ENCODE peak calls at places on chromosomes 13 and 19, in five cellular contexts. H, S, V, Q and R are unnamed samples.

GRCh38 chr13:91745962-91746361 is 347.5 kb downstream of the GPC5 start:
- ATAC-seq in H (no peak), S (no peak), V (no peak), Q (no peak), R (no peak)

GRCh38 chr19:40272261-40272660 is 12.9 kb downstream of the AKT2 start:
- ATAC-seq in H (no peak), S (no peak), V (no peak), Q (no peak), R (no peak)

GRCh38 chr19:6821639-6822310 is 49.3 kb downstream of the VAV1 start:
- ATAC-seq in H (no peak), S (no peak), V (no peak), Q (no peak), R (no peak)

GRCh38 chr19:54133957-54134590 is 3.5 kb upstream of the CNOT3 start:
- ATAC-seq in H (no peak), S (no peak), V (no peak), Q (no peak), R (no peak)

GRCh38 chr13:114037674-114038073 is 63.8 kb upstream of the C13orf46 start:
- ATAC-seq in H (no peak), S (no peak), V (no peak), Q (no peak), R (no peak)

GRCh38 chr13:92843549-92843948 is 383.1 kb upstream of the GPC6 start:
- ATAC-seq in H (no peak), S (no peak), V (peak), Q (peak), R (no peak)

GRCh38 chr19:17671906-17672305 is 16.2 kb downstream of the UNC13A start:
- ATAC-seq in H (peak), S (peak), V (no peak), Q (peak), R (no peak)

GRCh38 chr13:74027161-74027779 is 106.9 kb downstream of the KLF12 start:
- ATAC-seq in H (no peak), S (no peak), V (no peak), Q (peak), R (no peak)

GRCh38 chr13:38902551-38902950 is 88.1 kb downstream of the STOML3 start:
- ATAC-seq in H (no peak), S (no peak), V (no peak), Q (no peak), R (no peak)

GRCh38 chr13:110228936-110229904 is 77.7 kb downstream of the COL4A1 start:
- ATAC-seq in H (no peak), S (no peak), V (no peak), Q (no peak), R (no peak)

GRCh38 chr19:51926426-51926783 is 867 bp upstream of the ZNF613 start:
- ATAC-seq in H (no peak), S (no peak), V (no peak), Q (no peak), R (no peak)

GRCh38 chr13:61276401-61276800 is 139.2 kb downstream of the PCDH20 start:
- ATAC-seq in H (no peak), S (no peak), V (no peak), Q (no peak), R (no peak)

GRCh38 chr13:110126391-110126961 is 180.5 kb downstream of the COL4A1 start:
- ATAC-seq in H (no peak), S (peak), V (peak), Q (peak), R (peak)

GRCh38 chr13:42992585-42993122 is 613 bp upstream of the EPSTI1 start:
- ATAC-seq in H (no peak), S (peak), V (peak), Q (peak), R (peak)

GRCh38 chr19:2199215-2199614 is 35.5 kb downstream of the DOT1L start:
- ATAC-seq in H (peak), S (no peak), V (no peak), Q (peak), R (no peak)

GRCh38 chr13:48504606-48505369 is 28.1 kb downstream of the RCBTB2 start:
- ATAC-seq in H (peak), S (no peak), V (no peak), Q (peak), R (no peak)

GRCh38 chr13:67574320-67575233 is 344.4 kb upstream of the PCDH9 start:
- ATAC-seq in H (no peak), S (no peak), V (no peak), Q (no peak), R (no peak)

GRCh38 chr13:61414686-61415664 is 674 bp downstream of the PCDH20 start:
- ATAC-seq in H (no peak), S (peak), V (peak), Q (no peak), R (peak)

GRCh38 chr19:44943801-44944249 is 1.8 kb downstream of the APOC4 start:
- ATAC-seq in H (peak), S (peak), V (no peak), Q (peak), R (peak)

GRCh38 chr19:6074709-6075403 is 35.4 kb downstream of the RFX2 start:
- ATAC-seq in H (peak), S (no peak), V (no peak), Q (no peak), R (no peak)

GRCh38 chr13:32627793-32628192 is 41.5 kb downstream of the PDS5B start:
- ATAC-seq in H (no peak), S (peak), V (no peak), Q (no peak), R (no peak)

GRCh38 chr13:80900557-80900956 is 559.6 kb upstream of the SPRY2 start:
- ATAC-seq in H (no peak), S (no peak), V (no peak), Q (no peak), R (no peak)

GRCh38 chr19:4181053-4181508 is 1.3 kb downstream of the SIRT6 start:
- ATAC-seq in H (peak), S (no peak), V (no peak), Q (peak), R (no peak)

GRCh38 chr19:4184718-4185352 is 2.3 kb downstream of the ANKRD24 start:
- ATAC-seq in H (no peak), S (no peak), V (no peak), Q (no peak), R (no peak)

GRCh38 chr19:4183967-4184717 is 1.7 kb downstream of the ANKRD24 start:
- ATAC-seq in H (no peak), S (no peak), V (no peak), Q (no peak), R (no peak)

GRCh38 chr19:4185413-4186086 is 3.1 kb downstream of the ANKRD24 start:
- ATAC-seq in H (no peak), S (no peak), V (no peak), Q (no peak), R (no peak)

GRCh38 chr19:4182082-4182926 is at the start of the genes ANKRD24 and SIRT6:
- ATAC-seq in H (peak), S (peak), V (peak), Q (peak), R (peak)
- TF ChIP-seq POLR2A in H (peak), S (peak), V (peak), Q (peak), R (peak)

GRCh38 chr13:100588350-100589177 is at the start of gene GGACT:
- ATAC-seq in H (peak), S (peak), V (peak), Q (peak), R (peak)
- TF ChIP-seq POLR2A in H (peak), S (peak), V (peak), Q (peak), R (no peak)

GRCh38 chr19:4908311-4908710 is 990 bp upstream of the UHRF1 start:
- ATAC-seq in H (no peak), S (no peak), V (no peak), Q (no peak), R (no peak)

GRCh38 chr19:4908781-4909171 is 525 bp upstream of the UHRF1 start:
- ATAC-seq in H (no peak), S (no peak), V (no peak), Q (no peak), R (no peak)

GRCh38 chr19:4909897-4910593 is 744 bp downstream of the UHRF1 start:
- ATAC-seq in H (peak), S (peak), V (peak), Q (peak), R (peak)

GRCh38 chr19:4910594-4911273 is 1.4 kb downstream of the UHRF1 start:
- ATAC-seq in H (no peak), S (no peak), V (no peak), Q (peak), R (no peak)

GRCh38 chr19:4909172-4909896 is at the start of gene UHRF1:
- ATAC-seq in H (peak), S (no peak), V (no peak), Q (peak), R (peak)
- TF ChIP-seq POLR2A in H (peak), S (no peak), V (no peak), Q (peak), R (no peak)

GRCh38 chr19:43672061-43672679 is 2.2 kb upstream of the PLAUR start:
- ATAC-seq in H (no peak), S (no peak), V (no peak), Q (no peak), R (no peak)

GRCh38 chr19:43673702-43674629 is 4.0 kb upstream of the PLAUR start:
- ATAC-seq in H (no peak), S (peak), V (no peak), Q (no peak), R (no peak)

GRCh38 chr19:43664008-43664407 is 6.0 kb downstream of the PLAUR start:
- ATAC-seq in H (no peak), S (no peak), V (no peak), Q (no peak), R (no peak)

GRCh38 chr19:43667524-43668405 is 2.2 kb downstream of the PLAUR start:
- ATAC-seq in H (peak), S (no peak), V (no peak), Q (no peak), R (no peak)

GRCh38 chr19:43668406-43669158 is 1.4 kb downstream of the PLAUR start:
- ATAC-seq in H (peak), S (peak), V (peak), Q (peak), R (peak)
- TF ChIP-seq POLR2A in H (peak), S (peak), V (peak), Q (no peak), R (peak)

GRCh38 chr19:34961775-34962174 is 2.3 kb downstream of the ZNF792 start:
- ATAC-seq in H (no peak), S (no peak), V (no peak), Q (no peak), R (no peak)

GRCh38 chr19:34964598-34964997 is 569 bp upstream of the ZNF792 start:
- ATAC-seq in H (no peak), S (no peak), V (no peak), Q (no peak), R (no peak)

GRCh38 chr19:34962281-34962944 is 1.6 kb downstream of the ZNF792 start:
- ATAC-seq in H (peak), S (peak), V (peak), Q (peak), R (no peak)

GRCh38 chr19:34962945-34963530 is 991 bp downstream of the ZNF792 start:
- ATAC-seq in H (peak), S (peak), V (peak), Q (peak), R (no peak)

DNA sequence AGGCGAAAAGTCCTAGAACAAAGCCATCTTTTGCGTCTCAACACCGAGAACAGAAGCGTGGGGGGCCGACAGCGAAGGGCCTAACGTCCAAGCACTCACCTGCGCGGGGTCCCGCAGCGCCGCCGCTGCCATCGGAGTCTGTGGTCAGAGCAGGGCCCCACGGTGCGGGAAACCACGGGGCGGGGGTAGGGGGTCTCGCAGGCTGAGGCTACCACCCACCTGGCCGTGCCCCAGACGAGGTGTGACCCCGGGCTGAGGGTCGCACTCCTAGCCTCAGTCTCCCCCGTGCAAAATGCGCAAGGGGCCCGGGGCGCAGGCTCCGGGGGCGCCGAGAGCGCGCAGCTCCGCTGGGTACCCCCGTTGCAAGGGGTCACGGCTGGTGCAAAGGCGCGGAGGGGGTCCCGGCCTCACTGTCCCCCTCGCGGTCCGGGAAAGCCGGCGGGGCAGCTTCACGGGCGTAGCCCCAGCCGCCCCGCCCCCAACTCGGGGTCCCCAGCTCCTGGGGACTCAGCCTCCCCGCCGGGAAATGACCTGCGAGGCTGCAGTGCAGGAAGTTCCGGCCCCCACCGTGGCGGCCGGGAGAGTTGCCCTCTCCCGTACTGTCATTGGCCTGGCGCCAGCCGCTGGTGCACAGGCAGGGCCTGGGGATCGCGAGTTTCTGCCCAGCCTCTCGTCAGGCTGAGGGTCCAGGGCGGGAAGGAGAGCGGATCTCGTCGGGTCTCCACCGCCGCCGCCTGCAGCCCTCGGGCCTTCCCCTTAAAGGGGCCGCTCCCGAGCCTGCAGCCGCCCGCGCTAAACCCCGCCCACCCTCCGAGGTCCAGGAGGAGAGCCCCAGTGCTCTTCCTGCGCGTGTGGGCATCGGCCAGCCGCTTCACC is at the start of gene ZNF792:
- ATAC-seq in H (peak), S (peak), V (peak), Q (peak), R (peak)
- TF ChIP-seq POLR2A in H (peak), S (peak), V (peak), Q (peak), R (no peak)

GRCh38 chr19:48670699-48671455 is 1.9 kb downstream of the NTN5 start:
- ATAC-seq in H (no peak), S (no peak), V (no peak), Q (no peak), R (no peak)

GRCh38 chr19:48668332-48668731 is 4.5 kb downstream of the NTN5 start:
- ATAC-seq in H (no peak), S (no peak), V (no peak), Q (no peak), R (no peak)

GRCh38 chr19:48669903-48670668 is 2.7 kb downstream of the NTN5 start:
- ATAC-seq in H (no peak), S (no peak), V (no peak), Q (no peak), R (no peak)

GRCh38 chr19:48671456-48671995 is 1.3 kb downstream of the NTN5 start:
- ATAC-seq in H (no peak), S (no peak), V (no peak), Q (no peak), R (no peak)

GRCh38 chr19:48668761-48669160 is 4.1 kb downstream of the NTN5 start:
- ATAC-seq in H (no peak), S (no peak), V (no peak), Q (no peak), R (no peak)
- TF ChIP-seq POLR2A in H (no peak), S (no peak), V (no peak), Q (no peak), R (no peak)

GRCh38 chr13:78491978-78492377 is 111.4 kb downstream of the POU4F1 start:
- ATAC-seq in H (no peak), S (no peak), V (no peak), Q (no peak), R (no peak)
- TF ChIP-seq POLR2A in H (no peak), S (no peak), V (no peak), Q (no peak), R (no peak)

GRCh38 chr19:38542040-38542439 is 75.7 kb downstream of the MAP4K1 start:
- ATAC-seq in H (no peak), S (no peak), V (no peak), Q (no peak), R (no peak)

GRCh38 chr19:38543286-38543806 is 74.4 kb downstream of the MAP4K1 start:
- ATAC-seq in H (peak), S (peak), V (no peak), Q (no peak), R (peak)

GRCh38 chr19:38544569-38545315 is 73.0 kb downstream of the MAP4K1 start:
- ATAC-seq in H (peak), S (no peak), V (no peak), Q (peak), R (no peak)

GRCh38 chr19:38545596-38545995 is 72.2 kb downstream of the MAP4K1 start:
- ATAC-seq in H (no peak), S (no peak), V (no peak), Q (no peak), R (no peak)

GRCh38 chr19:38543807-38544568 is 73.8 kb downstream of the MAP4K1 start:
- ATAC-seq in H (peak), S (peak), V (peak), Q (peak), R (peak)
- TF ChIP-seq POLR2A in H (peak), S (no peak), V (peak), Q (no peak), R (no peak)

GRCh38 chr13:98507060-98507797 is 69.7 kb downstream of the STK24 start:
- ATAC-seq in H (no peak), S (peak), V (peak), Q (no peak), R (peak)
- TF ChIP-seq POLR2A in H (no peak), S (no peak), V (no peak), Q (no peak), R (no peak)